ENCODE peak calls at places on chromosome 7, in four cellular contexts. R, P, X and H are unnamed samples.

GRCh38 chr7:19284136-19284535 is 138.9 kb upstream of the FERD3L start:
- DNase-seq in R (peak), P (no peak), X (peak), H (no peak)

GRCh38 chr7:101688183-101688831 is 59.2 kb upstream of the MYL10 start:
- DNase-seq in R (peak), P (peak), X (peak), H (peak)

GRCh38 chr7:70571986-70572385 is 560.0 kb upstream of the GALNT17 start:
- DNase-seq in X (no peak), R (no peak), P (no peak), H (no peak)

GRCh38 chr7:69049341-69049740 is 548.9 kb upstream of the AUTS2 start:
- DNase-seq in P (no peak), R (no peak), X (no peak), H (no peak)

GRCh38 chr7:13989138-13989943 is at the start of gene ETV1:
- DNase-seq in X (peak), P (no peak), R (peak), H (no peak)

GRCh38 chr7:42831051-42831952 is 80.6 kb downstream of the C7orf25 start:
- DNase-seq in R (peak), P (no peak), X (peak), H (no peak)

GRCh38 chr7:155581107-155581830 is 34.9 kb upstream of the CNPY1 start:
- DNase-seq in R (no peak), P (no peak), X (no peak), H (no peak)

GRCh38 chr7:28481131-28481926 is 69.0 kb downstream of the CREB5 start:
- DNase-seq in R (peak), P (no peak), X (peak), H (no peak)

GRCh38 chr7:117402109-117402508 is 25.2 kb downstream of the ASZ1 start:
- DNase-seq in X (peak), P (no peak), R (peak), H (no peak)

GRCh38 chr7:155972247-155972646 is 160.0 kb upstream of the SHH start:
- DNase-seq in P (no peak), R (no peak), X (no peak), H (no peak)

GRCh38 chr7:2082357-2083038 is 150.2 kb downstream of the MAD1L1 start:
- DNase-seq in X (peak), R (peak), P (no peak), H (no peak)

GRCh38 chr7:48114115-48114514 is 25.1 kb downstream of the UPP1 start:
- DNase-seq in R (no peak), X (no peak), P (no peak), H (no peak)

GRCh38 chr7:106346678-106347217 is 62.0 kb upstream of the NAMPT start:
- DNase-seq in X (peak), P (peak), R (peak), H (peak)

GRCh38 chr7:98479318-98479717 is 78.4 kb upstream of the BAIAP2L1 start:
- DNase-seq in X (no peak), R (no peak), P (no peak), H (no peak)

GRCh38 chr7:1691601-1692499 is 21.8 kb downstream of the ELFN1 start:
- DNase-seq in P (no peak), R (no peak), X (no peak), H (no peak)

GRCh38 chr7:98387544-98388226 is 13.2 kb downstream of the BAIAP2L1 start:
- DNase-seq in P (no peak), R (no peak), X (no peak), H (no peak)

GRCh38 chr7:16430133-16430532 is 8.8 kb upstream of the CRPPA start:
- DNase-seq in P (no peak), X (peak), R (no peak), H (no peak)

GRCh38 chr7:136523581-136523980 is 344.9 kb upstream of the CHRM2 start:
- DNase-seq in P (no peak), X (peak), R (peak), H (no peak)

GRCh38 chr7:30027915-30028748 is at the start of gene PLEKHA8:
- DNase-seq in P (peak), R (peak), X (peak), H (peak)

GRCh38 chr7:147556317-147556716 is 1034.2 kb upstream of the C7orf33 start:
- DNase-seq in P (no peak), X (no peak), R (no peak), H (no peak)

GRCh38 chr7:159063046-159063840 is 81.4 kb downstream of the VIPR2 start:
- DNase-seq in P (no peak), R (no peak), X (no peak), H (no peak)

GRCh38 chr7:150903627-150904026 is 51.3 kb downstream of the AOC1 start:
- DNase-seq in P (no peak), R (peak), X (peak), H (no peak)

GRCh38 chr7:24715661-24716479 is 41.4 kb downstream of the GSDME start:
- DNase-seq in R (peak), X (peak), P (no peak), H (no peak)

GRCh38 chr7:48635796-48636195 is 288.6 kb upstream of the CDC14C start:
- DNase-seq in R (no peak), X (no peak), P (no peak), H (no peak)

GRCh38 chr7:38428040-38428439 is 154.6 kb upstream of the TARP start:
- DNase-seq in P (no peak), R (no peak), X (no peak), H (no peak)

GRCh38 chr7:57646901-57647246 is 196.9 kb downstream of the ZNF716 start:
- DNase-seq in X (no peak), R (no peak), P (no peak), H (no peak)

GRCh38 chr7:26861050-26861449 is 3.3 kb downstream of the SKAP2 start:
- DNase-seq in R (no peak), X (no peak), P (no peak), H (no peak)

GRCh38 chr7:140605337-140605736 is 35.3 kb downstream of the DENND2A start:
- DNase-seq in R (peak), P (no peak), X (peak), H (no peak)

GRCh38 chr7:148912758-148913541 is 28.9 kb upstream of the EZH2 start:
- DNase-seq in P (no peak), R (no peak), X (no peak), H (no peak)

GRCh38 chr7:112584290-112584689 is 103.5 kb downstream of the LSMEM1 start:
- DNase-seq in P (no peak), X (no peak), R (no peak), H (no peak)